ENCODE peak calls at places on chromosomes 1 and 21, in four cellular contexts. E is HepG2, Z is K562, N is GM12878. W is an unnamed sample.

GRCh38 chr1:198499588-198499987 is 40.9 kb downstream of the ATP6V1G3 start:
- DNase-seq in E (no peak), Z (no peak), N (no peak), W (no peak)

GRCh38 chr1:26351591-26352337 is 2.2 kb downstream of the CRYBG2 start:
- DNase-seq in E (peak), Z (peak), N (no peak), W (peak)

GRCh38 chr1:168879906-168880734 is 151.1 kb upstream of the DPT start:
- DNase-seq in E (no peak), Z (no peak), N (no peak), W (no peak)

GRCh38 chr1:206501881-206502280 is 5.5 kb upstream of the RASSF5 start:
- DNase-seq in E (no peak), Z (no peak), N (no peak), W (no peak)

GRCh38 chr1:167171286-167171929 is 49.3 kb upstream of the POU2F1 start:
- DNase-seq in E (no peak), Z (no peak), N (no peak), W (no peak)

GRCh38 chr21:45246535-45247320 is 41.0 kb downstream of the POFUT2 start:
- DNase-seq in E (no peak), Z (no peak), N (no peak), W (no peak)

GRCh38 chr1:66374561-66375111 is 159.3 kb upstream of the SGIP1 start:
- DNase-seq in E (no peak), Z (no peak), N (peak), W (no peak)

GRCh38 chr1:92329356-92330129 is 30.7 kb downstream of the RPAP2 start:
- DNase-seq in E (no peak), Z (no peak), N (no peak), W (no peak)

GRCh38 chr1:78225153-78225552 is 179.4 kb downstream of the GIPC2 start:
- DNase-seq in E (no peak), Z (no peak), N (no peak), W (no peak)

GRCh38 chr1:65109515-65109914 is 38.5 kb upstream of the AK4 start:
- DNase-seq in E (peak), Z (no peak), N (no peak), W (no peak)

GRCh38 chr1:83827731-83828130 is 171.2 kb downstream of the TTLL7 start:
- DNase-seq in E (no peak), Z (no peak), N (no peak), W (no peak)

GRCh38 chr1:91792393-91793032 is 93.4 kb downstream of the TGFBR3 start:
- DNase-seq in E (no peak), Z (no peak), N (no peak), W (no peak)

GRCh38 chr1:227298532-227299174 is 19.6 kb downstream of the CDC42BPA start:
- DNase-seq in E (no peak), Z (no peak), N (no peak), W (no peak)

GRCh38 chr1:84164567-84165021 is 20.5 kb downstream of the PRKACB start:
- DNase-seq in E (no peak), Z (no peak), N (no peak), W (no peak)

GRCh38 chr1:7405844-7406500 is 365.1 kb upstream of the VAMP3 start:
- DNase-seq in E (no peak), Z (no peak), N (no peak), W (no peak)

GRCh38 chr21:45126085-45126687 is 51.8 kb downstream of the ADARB1 start:
- DNase-seq in E (no peak), Z (no peak), N (no peak), W (no peak)

GRCh38 chr1:61742620-61743431 is 546 bp downstream of the PATJ start:
- DNase-seq in E (peak), Z (no peak), N (no peak), W (peak)

GRCh38 chr1:103459385-103459784 is 66.1 kb upstream of the RNPC3 start:
- DNase-seq in E (no peak), Z (no peak), N (no peak), W (no peak)

GRCh38 chr1:55326496-55326895 is 111.3 kb upstream of the USP24 start:
- DNase-seq in E (no peak), Z (no peak), N (no peak), W (no peak)

GRCh38 chr1:11787251-11787803 is 18.4 kb downstream of the MTHFR start:
- DNase-seq in E (no peak), Z (no peak), N (no peak), W (peak)

GRCh38 chr1:116899529-116899928 is 10.2 kb upstream of the PTGFRN start:
- DNase-seq in E (no peak), Z (no peak), N (no peak), W (no peak)

GRCh38 chr1:29124366-29125236 is 898 bp upstream of the TMEM200B start:
- DNase-seq in E (peak), Z (peak), N (no peak), W (peak)

GRCh38 chr1:82269466-82269865 is 468.7 kb downstream of the ADGRL2 start:
- DNase-seq in E (no peak), Z (no peak), N (no peak), W (no peak)

GRCh38 chr21:46152939-46153258 is 2.5 kb downstream of the FTCD start:
- DNase-seq in E (no peak), Z (no peak), N (no peak), W (no peak)

DNA sequence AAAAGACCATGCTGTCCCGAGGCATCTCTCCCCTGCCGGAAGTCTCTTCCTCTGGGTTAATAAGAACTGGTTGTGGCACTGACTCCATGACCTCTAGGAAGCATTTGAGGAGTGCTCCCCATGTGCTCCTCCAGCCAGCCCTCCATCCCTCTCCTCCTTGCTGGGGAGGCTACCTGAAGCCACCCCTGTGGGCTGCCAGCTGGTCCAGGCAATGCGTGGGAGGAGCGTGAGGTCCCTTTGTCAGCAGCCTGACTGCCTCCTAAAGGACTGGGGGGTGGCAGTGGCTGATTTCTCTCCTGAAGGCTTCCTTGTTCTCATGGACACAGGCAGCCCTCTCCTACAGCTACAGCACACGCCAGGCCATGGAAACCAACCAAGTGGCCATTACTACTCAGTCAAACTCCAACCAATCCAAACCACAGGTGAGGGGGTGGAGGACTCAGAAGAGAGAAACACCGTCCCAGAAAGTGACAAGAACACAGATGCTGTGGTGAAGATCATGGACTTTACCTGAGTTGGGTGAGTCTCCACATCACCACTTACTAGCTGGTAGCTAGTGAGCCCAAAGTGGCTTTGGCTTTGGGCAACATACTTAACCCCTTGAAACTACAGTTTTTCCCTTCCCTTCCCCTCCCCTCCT is 35.2 kb downstream of the NENF start:
- DNase-seq in E (no peak), Z (no peak), N (no peak), W (peak)
- TF ChIP-seq ESRRA in E (no peak), Z (no peak), N (no peak), W (no peak)

GRCh38 chr1:43365678-43366077 is 2.1 kb downstream of the ELOVL1 start:
- DNase-seq in E (no peak), Z (no peak), N (no peak), W (no peak)

GRCh38 chr1:43367026-43367903 is 546 bp downstream of the ELOVL1 start:
- DNase-seq in E (no peak), Z (peak), N (no peak), W (no peak)

GRCh38 chr1:43366179-43366578 is 1.6 kb downstream of the ELOVL1 start:
- DNase-seq in E (no peak), Z (peak), N (no peak), W (no peak)

GRCh38 chr1:43367904-43368645 is at the start of gene ELOVL1:
- DNase-seq in E (peak), Z (peak), N (peak), W (peak)

DNA sequence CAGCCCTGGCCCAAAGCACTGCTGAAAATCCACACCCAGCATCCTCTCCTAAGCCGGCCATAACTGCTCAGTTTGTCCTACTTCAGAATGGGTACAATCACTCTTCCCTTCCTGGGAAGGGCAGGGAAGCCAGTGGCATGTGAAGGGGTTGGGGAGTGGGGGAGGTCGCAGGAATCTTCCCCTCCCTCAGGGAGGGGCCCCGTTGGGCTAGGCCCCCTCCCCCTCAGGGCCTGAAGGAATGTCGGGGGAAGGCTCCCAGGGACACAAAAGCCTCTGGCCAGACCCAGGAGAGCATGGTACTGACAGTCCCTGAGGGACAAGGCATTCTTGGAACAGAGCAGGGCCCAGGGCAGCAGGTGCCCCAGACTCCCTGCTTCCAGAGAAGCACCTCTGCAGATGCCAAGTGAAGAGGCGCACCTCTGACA is 1.2 kb downstream of the ELOVL1 start:
- DNase-seq in E (no peak), Z (peak), N (no peak), W (no peak)
- TF ChIP-seq USF2 in E (no peak), Z (no peak), N (no peak), W (no peak)

DNA sequence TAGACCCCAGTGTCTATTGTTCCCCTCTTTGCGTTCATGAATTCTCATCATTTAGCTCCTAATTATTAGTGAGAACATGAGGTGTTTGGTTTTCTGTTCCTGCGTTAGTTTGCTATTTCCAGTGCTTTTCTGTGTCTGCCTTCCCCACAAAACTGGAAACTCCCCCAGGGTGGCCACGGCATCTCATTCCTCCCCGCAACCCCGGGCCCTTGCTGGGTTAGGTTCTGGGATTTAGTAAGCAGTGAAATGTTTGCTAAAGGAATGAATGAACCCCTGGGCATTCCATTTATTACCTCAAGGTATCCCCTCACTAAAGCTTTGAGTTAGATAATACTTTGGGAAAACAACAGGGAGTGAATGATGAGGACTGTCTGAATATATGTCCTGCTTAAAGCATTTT is 142.9 kb downstream of the GLUL start:
- DNase-seq in E (no peak), Z (no peak), N (no peak), W (no peak)
- TF ChIP-seq HDAC2 in E (no peak), Z (no peak), N (no peak), W (no peak)

GRCh38 chr21:34889287-34889536 is 159.9 kb downstream of the RUNX1 start:
- DNase-seq in E (peak), Z (no peak), N (no peak), W (peak)
- TF ChIP-seq ESRRA in E (no peak), Z (no peak), N (no peak), W (no peak)

DNA sequence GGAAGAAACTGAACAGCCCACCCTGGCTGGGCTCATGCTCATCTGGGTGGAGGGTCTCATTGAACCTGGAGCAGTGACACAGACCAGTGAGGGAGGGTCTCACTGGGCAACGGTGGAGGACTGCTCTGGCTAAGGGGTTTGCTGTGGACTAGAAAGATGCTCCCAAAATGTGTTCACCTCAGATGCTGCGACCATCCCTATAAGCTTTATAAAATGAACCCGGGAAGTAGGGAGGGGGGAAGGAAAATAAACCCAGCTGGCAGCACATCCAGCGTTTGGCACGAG is 34.5 kb upstream of the LBR start:
- DNase-seq in E (no peak), Z (no peak), N (no peak), W (no peak)
- TF ChIP-seq USF2 in E (no peak), Z (no peak), N (no peak), W (no peak)

GRCh38 chr1:110787328-110788071 is 85.4 kb upstream of the CD53 start:
- DNase-seq in E (no peak), Z (no peak), N (peak), W (no peak)
- TF ChIP-seq HDAC2 in E (no peak), Z (no peak), N (no peak), W (no peak)

GRCh38 chr21:34023691-34024381 is 49.5 kb upstream of the MRPS6 start:
- DNase-seq in E (no peak), Z (no peak), N (no peak), W (no peak)
- TF ChIP-seq ESRRA in E (no peak), Z (no peak), N (no peak), W (no peak)

GRCh38 chr21:33977721-33978369 is 62.2 kb upstream of the ATP5PO start:
- DNase-seq in E (no peak), Z (no peak), N (no peak), W (no peak)
- TF ChIP-seq USF2 in E (no peak), Z (no peak), N (no peak), W (no peak)

GRCh38 chr1:201459775-201460174 is 9.2 kb downstream of the PHLDA3 start:
- DNase-seq in E (no peak), Z (no peak), N (no peak), W (no peak)

GRCh38 chr1:201463071-201463552 is 5.9 kb downstream of the PHLDA3 start:
- DNase-seq in E (peak), Z (no peak), N (no peak), W (no peak)

GRCh38 chr1:201460783-201461182 is 8.2 kb downstream of the PHLDA3 start:
- DNase-seq in E (no peak), Z (no peak), N (no peak), W (no peak)

GRCh38 chr1:201461193-201461657 is 7.8 kb downstream of the PHLDA3 start:
- DNase-seq in E (peak), Z (no peak), N (no peak), W (peak)

GRCh38 chr1:201461783-201462441 is 7.1 kb downstream of the PHLDA3 start:
- DNase-seq in E (peak), Z (peak), N (no peak), W (peak)
- TF ChIP-seq HDAC2 in E (no peak), Z (no peak), N (no peak), W (no peak)